ENCODE peak calls at places on chromosomes 7 and 10, in six cellular contexts. S, E, G, M, N and V are unnamed samples.

GRCh38 chr7:76108540-76109233 is 60.8 kb downstream of the MDH2 start:
- DNase-seq in S (no peak), E (peak; percentile 80), G (no peak), M (no peak), N (peak; percentile 64), V (peak; percentile 18)

GRCh38 chr10:77267703-77268630 is 369.6 kb downstream of the KCNMA1 start:
- DNase-seq in E (no peak), N (no peak), G (no peak), S (no peak), M (no peak), V (no peak)

GRCh38 chr7:97024209-97025129 is at the start of gene DLX5:
- DNase-seq in S (no peak), E (peak; percentile 18), G (peak; percentile 15), M (no peak), N (no peak), V (no peak)

GRCh38 chr7:54354436-54354835 is 187.7 kb upstream of the VSTM2A start:
- DNase-seq in S (no peak), M (no peak), G (no peak), E (no peak), N (no peak), V (no peak)

GRCh38 chr10:57338823-57339558 is 928.7 kb downstream of the IPMK start:
- DNase-seq in E (peak; percentile 45), N (no peak), S (peak; percentile 84), G (peak; percentile 56), M (no peak), V (no peak)

GRCh38 chr7:67625257-67625713 is 628.7 kb downstream of the TYW1 start:
- DNase-seq in M (peak; percentile 79), G (peak; percentile 61), N (peak; percentile 66), S (peak; percentile 80), E (peak; percentile 51), V (peak; percentile 47)

GRCh38 chr10:123102673-123103072 is 33.1 kb upstream of the HMX3 start:
- DNase-seq in G (no peak), S (no peak), N (no peak), M (no peak), E (no peak), V (no peak)

GRCh38 chr10:14386202-14386593 is 55.5 kb upstream of the FRMD4A start:
- DNase-seq in S (no peak), G (peak; percentile 79), N (no peak), M (no peak), E (no peak), V (no peak)

GRCh38 chr7:106794276-106795136 is 70.6 kb upstream of the PIK3CG start:
- DNase-seq in G (no peak), N (no peak), M (no peak), S (no peak), E (no peak), V (no peak)

GRCh38 chr10:191703-192518 is 56.7 kb downstream of the ZMYND11 start:
- DNase-seq in M (no peak), S (no peak), E (peak; percentile 19), G (peak; percentile 72), N (peak; percentile 18), V (peak; percentile 4)

GRCh38 chr7:79176859-79177477 is 276.5 kb downstream of the MAGI2 start:
- DNase-seq in S (peak; percentile 67), E (peak; percentile 10), N (no peak), G (peak; percentile 74), M (no peak), V (no peak)
- H3K4me3 ChIP-seq in S (no peak overlapping the region), E (no peak overlapping the region), N (no peak overlapping the region), G (no peak overlapping the region), M (no peak overlapping the region), V (no peak overlapping the region)

DNA sequence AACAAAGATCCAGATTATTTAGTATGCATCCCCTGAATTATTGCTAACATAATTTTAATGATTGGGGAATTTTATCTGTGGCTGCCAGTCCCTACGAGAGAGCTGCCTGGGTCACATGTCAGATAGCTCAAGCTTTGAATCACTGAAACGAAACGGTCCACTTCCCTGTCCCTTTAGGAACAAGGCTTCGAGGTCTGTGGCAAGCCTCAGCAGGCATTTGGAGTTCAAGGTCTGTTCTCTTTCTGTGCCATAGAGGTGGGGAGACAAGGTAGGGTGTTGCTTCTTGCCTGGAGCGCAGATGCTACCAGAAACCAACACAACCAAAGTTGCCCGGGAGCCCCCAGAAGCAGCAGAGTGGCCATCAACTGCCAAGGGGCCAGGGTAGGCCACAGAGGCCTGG is 13.9 kb upstream of the SH2D4B start:
- DNase-seq in E (no peak), N (no peak), S (no peak), M (no peak), G (no peak), V (no peak)
- H3K27ac ChIP-seq in E (no peak overlapping the region), N (no peak overlapping the region), S (no peak overlapping the region), M (peak overlapping the region; percentile 40), G (no peak overlapping the region), V (no peak overlapping the region)

GRCh38 chr7:101900103-101900502 is 82.7 kb downstream of the CUX1 start:
- DNase-seq in M (peak; percentile 72), E (no peak), S (no peak), N (no peak), G (no peak), V (peak; percentile 78)
- H3K4me3 ChIP-seq in M (peak overlapping the region; percentile 44), E (no peak overlapping the region), S (no peak overlapping the region), N (no peak overlapping the region), G (peak overlapping the region; percentile 35), V (peak overlapping the region; percentile 59)

DNA sequence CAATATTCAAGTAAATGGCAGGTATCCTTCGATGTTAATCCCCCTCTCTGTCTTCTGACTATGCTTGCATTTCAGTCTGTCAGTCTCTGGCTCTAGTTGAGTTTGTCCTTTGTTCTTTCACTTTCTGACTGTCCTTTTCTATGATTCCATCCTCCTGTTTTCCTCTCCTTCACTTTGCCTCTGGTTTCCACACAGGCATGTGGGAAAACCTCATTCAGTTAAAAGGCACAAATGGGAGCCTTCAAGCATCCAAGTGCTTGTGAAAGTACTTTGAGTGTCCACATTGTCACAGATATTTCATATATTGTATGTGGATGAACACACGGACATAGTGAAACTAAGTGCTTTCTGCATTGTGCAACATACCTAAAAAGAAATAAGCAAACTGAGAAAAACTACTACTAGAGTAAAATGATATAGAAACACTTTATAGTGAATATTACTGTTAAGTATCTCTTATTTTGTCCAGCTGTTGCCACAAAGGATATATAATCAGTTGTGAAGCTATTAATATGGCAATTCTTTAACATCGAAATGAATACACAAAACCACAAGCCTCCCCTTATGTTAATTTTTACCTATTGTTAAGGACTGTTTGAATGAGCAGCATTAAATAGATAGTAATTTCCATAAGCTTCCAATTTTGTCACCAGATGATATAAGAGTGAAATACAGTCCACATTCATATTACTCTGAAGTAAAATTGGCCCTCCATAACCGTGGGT is 71.7 kb downstream of the NRBF2 start:
- DNase-seq in S (no peak), N (no peak), E (no peak), M (no peak), G (peak; percentile 55), V (no peak)
- H3K27ac ChIP-seq in S (peak overlapping the region; percentile 62), N (no peak overlapping the region), E (no peak overlapping the region), M (peak overlapping the region; percentile 77), G (no peak overlapping the region), V (no peak overlapping the region)

GRCh38 chr10:88071814-88072380 is 208.5 kb downstream of the PTEN start:
- DNase-seq in E (no peak), G (no peak), S (peak; percentile 65), M (no peak), N (no peak), V (no peak)

GRCh38 chr10:88073676-88074075 is 210.3 kb downstream of the PTEN start:
- DNase-seq in G (no peak), M (no peak), E (no peak), N (no peak), S (no peak), V (no peak)

GRCh38 chr10:88066876-88067275 is 203.5 kb downstream of the PTEN start:
- DNase-seq in G (no peak), N (no peak), M (no peak), E (no peak), S (peak; percentile 85), V (no peak)

GRCh38 chr10:88069338-88069737 is 205.9 kb downstream of the PTEN start:
- DNase-seq in S (no peak), M (no peak), E (no peak), N (no peak), G (no peak), V (no peak)

GRCh38 chr10:88070080-88070880 is 206.9 kb downstream of the PTEN start:
- DNase-seq in G (no peak), E (no peak), S (peak; percentile 89), N (no peak), M (no peak), V (no peak)
- H3K4me3 ChIP-seq in G (no peak overlapping the region), E (no peak overlapping the region), S (peak overlapping the region; percentile 43), N (no peak overlapping the region), M (no peak overlapping the region), V (no peak overlapping the region)

DNA sequence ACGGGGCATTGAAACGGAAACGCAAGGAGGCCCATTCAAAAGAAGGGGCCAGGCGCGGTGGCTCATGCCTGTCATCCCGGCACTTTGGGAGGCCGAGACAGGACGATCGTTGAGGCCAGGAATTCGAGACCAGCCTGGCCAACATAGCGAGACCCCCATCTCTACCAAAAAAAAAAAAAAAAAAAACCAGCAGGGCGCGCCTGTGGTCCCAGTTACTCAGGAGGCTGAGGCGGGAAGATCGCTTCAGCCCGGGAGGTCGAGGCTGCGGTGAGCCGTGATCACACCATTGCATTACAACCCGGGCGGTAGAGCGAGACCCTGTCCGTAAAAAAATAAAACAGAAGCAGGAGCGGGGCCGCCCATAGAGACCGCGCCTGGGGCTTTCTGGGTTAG is 396 bp downstream of the PSMG3 start:
- DNase-seq in G (no peak), E (no peak), S (no peak), M (no peak), N (no peak), V (no peak)
- H3K27ac ChIP-seq in G (peak overlapping the region; percentile 95), E (peak overlapping the region; percentile 63), S (peak overlapping the region; percentile 58), M (peak overlapping the region; percentile 98), N (peak overlapping the region; percentile 87), V (peak overlapping the region; percentile 95)

DNA sequence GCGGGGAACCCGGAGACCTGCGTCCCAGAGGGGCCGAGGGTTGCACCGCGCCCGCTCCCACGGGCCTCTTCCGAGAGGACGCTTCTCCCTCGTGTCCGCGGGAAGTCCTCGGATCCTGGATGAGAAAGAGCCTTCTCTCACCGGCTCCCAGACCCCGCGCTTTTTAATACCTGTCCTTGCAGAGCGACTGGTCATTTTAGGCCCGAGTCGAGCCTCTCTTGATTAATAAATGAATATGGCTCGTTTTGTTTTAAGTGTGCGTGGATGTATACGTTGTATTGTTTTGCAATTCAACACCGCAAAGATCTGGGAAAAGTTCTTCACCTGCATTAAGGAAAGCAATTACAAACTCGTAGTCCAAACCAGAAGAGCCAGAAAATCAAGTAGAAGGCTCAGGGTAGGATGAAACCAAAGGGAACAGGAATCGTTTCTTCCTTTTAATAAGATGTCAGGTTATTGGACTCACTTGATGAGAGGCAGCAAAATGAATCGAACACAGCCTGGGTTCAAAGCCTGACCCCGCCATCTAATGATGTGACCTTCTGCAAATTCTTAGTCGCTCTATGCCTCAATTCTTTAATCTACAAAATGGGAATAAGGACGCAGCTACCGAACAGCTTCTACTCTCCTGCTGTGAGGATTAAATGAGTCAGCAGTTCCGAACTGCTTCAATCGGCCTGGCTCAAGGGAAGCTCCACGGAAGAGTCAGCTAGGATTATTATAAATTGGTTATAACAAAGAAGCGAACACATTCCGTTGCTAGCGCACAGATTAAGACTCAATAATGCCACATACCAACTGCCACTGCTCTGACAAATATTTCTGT is 277.8 kb upstream of the NEBL start:
- DNase-seq in N (no peak), E (no peak), G (no peak), M (no peak), S (no peak), V (no peak)
- H3K4me3 ChIP-seq in N (peak overlapping the region; percentile 92), E (peak overlapping the region; percentile 44), G (peak overlapping the region; percentile 43), M (peak overlapping the region; percentile 75), S (no peak overlapping the region), V (peak overlapping the region; percentile 53)